ENCODE peak calls at places on chromosome 18, in five cellular contexts. W, I, Q, A and K are unnamed samples.

GRCh38 chr18:10736984-10737383 is 211.2 kb downstream of the NAPG start:
- DNase-seq in W (no peak), I (no peak), A (no peak), Q (no peak), K (no peak)

GRCh38 chr18:68494802-68495560 is 219.9 kb downstream of the TMX3 start:
- DNase-seq in Q (no peak), W (peak; percentile 79), I (peak; percentile 13), A (no peak), K (no peak)

GRCh38 chr18:8794133-8794986 is 89.0 kb downstream of the MTCL1 start:
- DNase-seq in I (no peak), W (peak; percentile 50), A (peak; percentile 88), Q (no peak), K (no peak)

GRCh38 chr18:74380916-74381315 is 65.3 kb downstream of the C18orf63 start:
- DNase-seq in I (no peak), W (no peak), A (no peak), Q (no peak), K (no peak)

GRCh38 chr18:62596145-62597005 is 73.5 kb downstream of the ZCCHC2 start:
- DNase-seq in W (peak; percentile 24), Q (no peak), A (peak; percentile 18), I (no peak), K (no peak)

GRCh38 chr18:58844871-58845270 is 19.8 kb upstream of the ZNF532 start:
- DNase-seq in A (no peak), Q (no peak), W (peak; percentile 38), I (no peak), K (no peak)

GRCh38 chr18:33746261-33746660 is 168.2 kb downstream of the ASXL3 start:
- DNase-seq in Q (no peak), W (no peak), A (no peak), I (no peak), K (no peak)

GRCh38 chr18:67672719-67673118 is 156.2 kb upstream of the DSEL start:
- DNase-seq in Q (no peak), W (no peak), I (no peak), A (no peak), K (no peak)

GRCh38 chr18:22848618-22849017 is 84.5 kb upstream of the RBBP8 start:
- DNase-seq in Q (no peak), W (peak; percentile 93), A (peak; percentile 70), I (no peak), K (no peak)

GRCh38 chr18:74530584-74530862 is 3.8 kb upstream of the CNDP1 start:
- DNase-seq in A (no peak), Q (no peak), I (no peak), W (no peak), K (no peak)

GRCh38 chr18:60020107-60020925 is 120.5 kb downstream of the PMAIP1 start:
- DNase-seq in A (no peak), I (no peak), Q (no peak), W (no peak), K (no peak)

GRCh38 chr18:72830109-72830508 is 37.7 kb downstream of the NETO1 start:
- DNase-seq in I (no peak), Q (no peak), A (no peak), W (no peak), K (no peak)

GRCh38 chr18:9474103-9474982 is 970 bp upstream of the RALBP1 start:
- DNase-seq in A (peak; percentile 81), W (no peak), I (peak; percentile 14), Q (peak; percentile 54), K (no peak)

GRCh38 chr18:240175-240574 is 27.7 kb downstream of the THOC1 start:
- DNase-seq in A (no peak), I (no peak), W (no peak), Q (no peak), K (no peak)

GRCh38 chr18:323253-323622 is 55.4 kb upstream of the THOC1 start:
- DNase-seq in I (no peak), Q (no peak), W (peak; percentile 49), A (no peak), K (no peak)

GRCh38 chr18:59881728-59882685 is 17.8 kb upstream of the PMAIP1 start:
- DNase-seq in I (no peak), W (peak; percentile 68), A (peak; percentile 75), Q (no peak), K (no peak)

GRCh38 chr18:3645384-3646156 is 195.6 kb downstream of the TGIF1 start:
- DNase-seq in Q (no peak), I (no peak), W (no peak), A (no peak), K (no peak)

GRCh38 chr18:58370662-58371061 is 258.2 kb downstream of the ALPK2 start:
- DNase-seq in W (no peak), I (no peak), A (no peak), Q (no peak), K (no peak)

GRCh38 chr18:4204151-4204720 is 250.9 kb downstream of the DLGAP1 start:
- DNase-seq in W (no peak), I (no peak), Q (no peak), A (no peak), K (no peak)

GRCh38 chr18:22171263-22171838 is 2.0 kb downstream of the GATA6 start:
- DNase-seq in I (no peak), W (no peak), A (no peak), Q (no peak), K (peak; percentile 21)

DNA sequence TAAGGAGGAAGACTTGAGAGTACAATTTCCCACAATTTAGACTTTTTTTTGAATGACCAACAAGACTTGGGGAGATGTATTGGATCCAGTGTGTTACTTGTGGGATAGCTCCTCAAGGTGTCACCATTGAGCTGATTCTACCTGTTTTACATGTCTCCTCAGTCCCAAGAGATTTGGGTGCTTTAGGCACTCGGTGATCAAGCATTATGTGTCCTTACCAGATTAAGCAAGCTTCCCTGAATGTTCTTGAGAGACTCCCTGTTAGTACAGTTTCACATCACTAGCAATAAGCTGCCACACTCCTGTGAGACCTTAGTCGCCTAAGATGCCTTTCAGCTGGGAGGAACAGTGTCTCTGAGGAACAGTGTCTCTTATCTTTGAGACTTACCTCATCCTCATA is 384.3 kb upstream of the SYT4 start:
- DNase-seq in Q (no peak), I (no peak), W (peak; percentile 90), A (peak; percentile 40), K (no peak)
- TF ChIP-seq CTCF in Q (no peak), I (no peak), W (peak; percentile 48), A (peak; percentile 49), K (no peak)

DNA sequence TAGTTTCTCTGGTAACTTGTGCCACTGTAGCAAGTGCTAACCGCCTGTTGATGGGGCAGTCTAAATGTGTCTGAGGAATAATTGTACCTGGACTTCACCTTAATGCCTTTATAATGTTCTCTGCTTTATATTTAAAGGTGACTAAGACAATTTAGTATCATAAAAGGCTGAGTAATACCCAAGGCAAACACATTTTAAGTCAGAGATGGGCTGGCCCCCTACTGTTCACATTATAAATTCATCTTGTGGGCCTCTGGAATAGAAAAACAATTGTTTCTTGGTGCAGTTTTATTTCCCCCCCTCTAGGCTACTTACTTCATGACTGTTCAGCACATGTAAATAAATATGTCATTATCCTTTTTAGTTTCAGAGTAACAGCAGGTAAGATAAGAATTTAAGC is 559.3 kb upstream of the PIK3C3 start:
- DNase-seq in W (peak; percentile 8), Q (no peak), A (no peak), I (no peak), K (no peak)
- TF ChIP-seq CTCF in W (no peak), Q (no peak), A (no peak), I (no peak), K (no peak)

DNA sequence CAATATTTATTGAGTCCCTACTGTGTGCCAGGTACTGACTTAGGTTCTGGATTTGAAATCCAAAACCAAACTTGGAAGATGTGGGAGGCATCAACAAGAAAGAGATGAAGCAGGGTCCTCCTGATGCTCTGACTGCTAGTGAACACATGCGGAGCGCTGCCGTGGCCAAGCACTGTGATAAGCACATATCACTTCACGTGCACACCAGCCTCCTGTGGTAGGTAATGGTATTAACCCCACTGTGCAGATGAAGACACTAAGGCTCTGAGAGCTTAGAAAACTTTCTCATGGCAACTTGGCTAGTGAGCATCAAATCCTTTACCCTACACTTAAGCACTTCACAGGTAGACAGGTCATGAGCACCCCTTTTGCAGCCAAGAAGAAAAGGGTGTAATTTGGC is 216.1 kb downstream of the HAUS1 start:
- DNase-seq in Q (no peak), A (no peak), W (no peak), I (no peak), K (no peak)
- TF ChIP-seq CTCF in Q (no peak), A (peak; percentile 30), W (peak; percentile 5), I (no peak), K (no peak)

GRCh38 chr18:31977270-31977872 is 34.4 kb upstream of the TRAPPC8 start:
- DNase-seq in W (peak; percentile 72), I (no peak), Q (no peak), A (no peak), K (no peak)
- TF ChIP-seq CTCF in W (peak; percentile 69), I (peak; percentile 61), Q (peak; percentile 47), A (peak; percentile 70), K (peak; percentile 57)

GRCh38 chr18:24514439-24514838 is 54.0 kb downstream of the HRH4 start:
- DNase-seq in W (peak; percentile 83), A (peak; percentile 48), I (no peak), Q (no peak), K (no peak)
- TF ChIP-seq CTCF in W (peak; percentile 53), A (peak; percentile 69), I (no peak), Q (peak; percentile 35), K (peak; percentile 20)

GRCh38 chr18:37483221-37483971 is 82.2 kb downstream of the CELF4 start:
- DNase-seq in Q (no peak), I (no peak), A (no peak), W (peak; percentile 9), K (no peak)

GRCh38 chr18:37483984-37484892 is 81.4 kb downstream of the CELF4 start:
- DNase-seq in A (no peak), Q (no peak), I (no peak), W (no peak), K (no peak)

GRCh38 chr18:37487400-37487831 is 78.2 kb downstream of the CELF4 start:
- DNase-seq in I (no peak), W (no peak), Q (no peak), A (no peak), K (no peak)

GRCh38 chr18:37486848-37487247 is 78.8 kb downstream of the CELF4 start:
- DNase-seq in Q (no peak), I (no peak), A (no peak), W (no peak), K (no peak)

GRCh38 chr18:37484893-37485834 is 80.4 kb downstream of the CELF4 start:
- DNase-seq in W (no peak), A (no peak), Q (no peak), I (no peak), K (no peak)
- TF ChIP-seq CTCF in W (no peak), A (no peak), Q (no peak), I (no peak), K (no peak)

DNA sequence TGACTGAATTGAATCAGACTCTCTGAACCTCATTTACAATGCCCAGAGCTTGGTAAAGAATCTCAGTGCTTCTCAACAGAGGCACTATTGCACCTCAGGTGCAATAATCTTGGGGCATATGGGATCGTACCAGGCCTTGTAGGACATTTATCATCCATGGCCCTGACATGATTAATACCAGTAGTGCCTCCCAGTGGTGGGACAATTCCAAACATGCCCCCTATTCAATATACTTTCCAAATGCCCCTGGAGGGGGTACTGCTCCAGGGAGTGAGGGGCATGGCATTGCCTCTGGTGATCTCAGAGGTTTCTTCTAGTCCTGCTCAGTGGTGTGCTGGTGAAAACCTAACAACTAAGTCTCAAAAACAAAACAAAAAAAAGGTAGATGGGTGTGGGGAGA is 174.9 kb upstream of the SMAD2 start:
- DNase-seq in A (no peak), W (no peak), I (no peak), Q (no peak), K (no peak)
- TF ChIP-seq CTCF in A (no peak), W (no peak), I (no peak), Q (no peak), K (no peak)

GRCh38 chr18:6088432-6088831 is 193.1 kb upstream of the TMEM200C start:
- DNase-seq in I (no peak), A (no peak), W (no peak), Q (no peak), K (no peak)
- TF ChIP-seq CTCF in I (no peak), A (no peak), W (no peak), Q (no peak), K (no peak)